ENCODE peak calls at places on chromosome 11, in six cellular contexts. H is transverse colon, D is ovary, K is A549, F is K562, T is SK-N-SH. W is an unnamed sample.

GRCh38 chr11:88016392-88017020 is 158.7 kb downstream of the RAB38 start:
- DNase-seq in H (peak), D (peak), K (peak), F (peak), T (peak), W (peak)

GRCh38 chr11:111734383-111735261 is 31.6 kb downstream of the PPP2R1B start:
- DNase-seq in H (no peak), D (peak), K (no peak), F (no peak), T (peak), W (no peak)

GRCh38 chr11:126968915-126969314 is 31.7 kb downstream of the KIRREL3 start:
- DNase-seq in H (no peak), D (no peak), K (no peak), F (peak), T (no peak), W (no peak)

GRCh38 chr11:4639931-4640330 is 2.7 kb downstream of the OR51D1 start:
- DNase-seq in H (no peak), D (no peak), K (no peak), F (no peak), T (no peak), W (no peak)

GRCh38 chr11:58193403-58193802 is 4.5 kb downstream of the OR9Q2 start:
- DNase-seq in H (no peak), D (no peak), K (no peak), F (no peak), T (no peak), W (no peak)

GRCh38 chr11:123654566-123655081 is at the start of gene SCN3B:
- DNase-seq in H (peak), D (peak), K (peak), F (peak), T (peak), W (peak)

GRCh38 chr11:10498022-10498400 is 42.9 kb downstream of the AMPD3 start:
- DNase-seq in H (no peak), D (no peak), K (no peak), F (no peak), T (no peak), W (no peak)

GRCh38 chr11:44564198-44564597 is 1.3 kb upstream of the CD82 start:
- DNase-seq in H (peak), D (peak), K (no peak), F (no peak), T (no peak), W (peak)

GRCh38 chr11:65429724-65430405 is 7.3 kb downstream of the NEAT1 start:
- DNase-seq in H (peak), D (peak), K (no peak), F (peak), T (no peak), W (peak)

GRCh38 chr11:115324569-115325432 is 179.4 kb downstream of the CADM1 start:
- DNase-seq in H (peak), D (no peak), K (peak), F (peak), T (peak), W (peak)

GRCh38 chr11:75946531-75947530 is 131.8 kb downstream of the UVRAG start:
- DNase-seq in H (no peak), D (no peak), K (no peak), F (peak), T (no peak), W (no peak)

GRCh38 chr11:124900464-124900863 is 2.8 kb upstream of the ROBO4 start:
- DNase-seq in H (no peak), D (peak), K (peak), F (no peak), T (peak), W (no peak)

DNA sequence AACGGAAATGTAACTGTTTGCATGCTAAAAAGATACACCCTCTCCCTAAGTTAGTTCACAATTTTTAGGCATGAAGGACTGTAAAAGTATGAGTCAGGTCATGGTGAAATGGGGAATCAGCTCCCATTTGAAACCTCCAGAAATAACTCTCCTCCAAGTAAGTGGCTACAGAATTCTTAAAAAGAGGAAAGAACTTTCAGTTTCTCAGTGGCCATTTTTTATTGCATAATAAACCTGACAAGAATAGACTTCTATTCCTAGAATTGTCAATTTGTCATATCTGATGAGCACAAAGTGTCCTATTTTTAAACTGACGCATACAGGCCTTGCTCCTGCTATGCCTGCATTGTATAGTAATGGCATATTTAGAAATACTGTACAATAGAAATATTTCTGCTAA is 612.2 kb downstream of the CNTN5 start:
- DNase-seq in H (no peak), D (no peak), K (no peak), F (no peak), T (no peak), W (no peak)
- TF ChIP-seq EP300 in H (no peak), D (no peak), K (no peak), F (no peak), T (no peak), W (no peak)

GRCh38 chr11:2998073-2998850 is 6.1 kb upstream of the NAP1L4 start:
- DNase-seq in H (peak), D (peak), K (no peak), F (peak), T (no peak), W (peak)
- TF ChIP-seq EP300 in H (no peak), D (no peak), K (no peak), F (no peak), T (no peak), W (no peak)

DNA sequence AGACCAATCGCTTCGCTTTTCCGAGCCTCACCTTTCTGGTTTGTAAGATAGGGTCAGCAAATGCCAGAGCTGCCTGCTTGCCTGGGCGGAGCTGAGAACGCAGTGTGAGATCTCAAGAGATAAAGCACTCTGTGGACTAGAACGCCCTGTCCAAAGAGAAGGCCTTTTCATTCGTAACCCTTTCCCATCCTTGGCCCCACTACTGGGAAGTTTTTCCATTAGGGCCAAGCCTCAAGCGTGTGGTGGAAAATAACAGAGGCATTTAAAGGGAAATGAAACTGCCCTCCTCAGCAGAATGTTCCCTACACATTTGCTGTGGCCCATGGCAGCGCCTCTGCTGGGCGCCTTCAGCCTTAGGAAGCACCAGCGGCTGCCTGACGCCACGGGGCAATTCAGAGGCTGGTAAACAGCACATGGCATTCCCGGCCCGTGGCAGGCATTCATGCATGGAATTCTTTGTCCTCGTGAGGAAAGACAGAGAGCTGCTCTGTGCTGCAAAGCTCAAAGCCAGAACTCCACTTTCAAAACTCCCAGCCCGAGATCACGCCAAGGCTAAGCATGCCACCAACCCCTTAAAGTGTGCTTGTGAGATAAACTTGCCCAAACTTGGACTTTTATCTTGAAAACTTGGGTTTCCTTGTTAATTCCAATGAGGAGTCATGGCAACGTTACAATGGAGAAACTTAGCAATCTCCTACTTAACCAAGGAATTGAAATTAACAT is 38.1 kb downstream of the AHNAK start:
- DNase-seq in H (peak), D (peak), K (peak), F (peak), T (peak), W (peak)
- TF ChIP-seq EP300 in H (peak), D (no peak), K (no peak), F (peak), T (no peak), W (no peak)

GRCh38 chr11:108497317-108498045 is 703 bp downstream of the POGLUT3 start:
- DNase-seq in H (peak), D (peak), K (peak), F (peak), T (peak), W (peak)
- TF ChIP-seq EP300 in H (peak), D (peak), K (no peak), F (peak), T (peak), W (no peak)

GRCh38 chr11:12668166-12668565 is 6.1 kb upstream of the TEAD1 start:
- DNase-seq in H (no peak), D (no peak), K (no peak), F (no peak), T (no peak), W (no peak)
- TF ChIP-seq EP300 in H (no peak), D (no peak), K (no peak), F (no peak), T (no peak), W (no peak)

GRCh38 chr11:43035011-43035564 is 276.7 kb upstream of the API5 start:
- DNase-seq in H (no peak), D (no peak), K (no peak), F (no peak), T (no peak), W (no peak)
- TF ChIP-seq EP300 in H (no peak), D (no peak), K (no peak), F (no peak), T (no peak), W (no peak)

GRCh38 chr11:61372659-61373058 is 10.5 kb downstream of the TMEM138 start:
- DNase-seq in H (no peak), D (no peak), K (no peak), F (no peak), T (no peak), W (no peak)

GRCh38 chr11:61364012-61364396 is 1.8 kb downstream of the TMEM138 start:
- DNase-seq in H (no peak), D (no peak), K (no peak), F (no peak), T (no peak), W (no peak)

GRCh38 chr11:61370349-61371005 is 8.3 kb downstream of the TMEM138 start:
- DNase-seq in H (no peak), D (no peak), K (no peak), F (no peak), T (no peak), W (no peak)

GRCh38 chr11:61367406-61367805 is 5.2 kb downstream of the TMEM138 start:
- DNase-seq in H (no peak), D (no peak), K (no peak), F (peak), T (no peak), W (no peak)

DNA sequence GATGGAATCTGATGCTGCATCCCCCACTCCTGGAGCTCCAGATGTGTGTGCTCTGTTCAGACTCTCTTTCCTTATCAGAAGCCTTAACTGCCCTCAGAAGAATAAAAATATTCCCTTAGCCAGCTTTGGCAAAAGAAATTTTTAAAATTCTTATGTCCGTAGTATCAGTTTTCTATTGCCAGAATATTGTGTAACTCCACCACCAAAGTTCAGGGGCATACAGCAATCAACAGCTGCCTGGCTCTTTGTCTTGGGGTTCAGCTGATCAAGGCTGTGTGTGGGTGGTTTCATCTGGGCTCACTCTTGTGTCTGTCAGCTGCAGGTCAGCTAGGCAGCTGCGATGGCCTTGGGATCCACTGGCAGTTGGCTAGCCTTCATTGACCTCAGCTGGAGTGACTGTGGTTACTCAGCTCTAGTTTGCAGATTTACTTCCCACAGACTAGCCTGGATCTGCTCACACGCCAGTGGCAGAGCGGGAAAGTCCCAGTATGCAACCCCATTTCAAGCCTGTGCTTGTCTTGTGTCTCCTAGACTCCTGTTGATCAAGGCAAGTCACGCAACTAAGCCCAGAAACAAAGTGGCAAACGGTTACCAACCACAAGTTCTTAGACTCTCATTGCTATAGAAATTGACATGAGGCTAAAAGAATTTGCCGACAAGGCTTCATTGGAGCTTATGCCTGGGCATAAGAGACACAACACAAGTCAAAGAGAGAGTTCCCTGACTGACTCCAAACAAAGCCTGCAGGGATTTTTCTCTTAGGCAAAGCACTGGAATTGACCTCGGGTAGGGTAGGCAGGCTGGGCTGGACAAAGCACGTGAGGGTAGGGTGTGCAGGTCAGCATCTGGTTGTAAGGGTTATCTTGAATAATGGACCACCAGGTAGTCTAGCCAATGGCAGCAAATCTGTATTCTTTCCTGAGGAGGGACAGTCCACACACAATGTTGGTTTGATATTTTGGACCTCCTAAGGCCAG is 7.5 kb downstream of the TMEM138 start:
- DNase-seq in H (no peak), D (peak), K (no peak), F (no peak), T (no peak), W (no peak)
- TF ChIP-seq EP300 in H (no peak), D (no peak), K (no peak), F (no peak), T (no peak), W (no peak)

DNA sequence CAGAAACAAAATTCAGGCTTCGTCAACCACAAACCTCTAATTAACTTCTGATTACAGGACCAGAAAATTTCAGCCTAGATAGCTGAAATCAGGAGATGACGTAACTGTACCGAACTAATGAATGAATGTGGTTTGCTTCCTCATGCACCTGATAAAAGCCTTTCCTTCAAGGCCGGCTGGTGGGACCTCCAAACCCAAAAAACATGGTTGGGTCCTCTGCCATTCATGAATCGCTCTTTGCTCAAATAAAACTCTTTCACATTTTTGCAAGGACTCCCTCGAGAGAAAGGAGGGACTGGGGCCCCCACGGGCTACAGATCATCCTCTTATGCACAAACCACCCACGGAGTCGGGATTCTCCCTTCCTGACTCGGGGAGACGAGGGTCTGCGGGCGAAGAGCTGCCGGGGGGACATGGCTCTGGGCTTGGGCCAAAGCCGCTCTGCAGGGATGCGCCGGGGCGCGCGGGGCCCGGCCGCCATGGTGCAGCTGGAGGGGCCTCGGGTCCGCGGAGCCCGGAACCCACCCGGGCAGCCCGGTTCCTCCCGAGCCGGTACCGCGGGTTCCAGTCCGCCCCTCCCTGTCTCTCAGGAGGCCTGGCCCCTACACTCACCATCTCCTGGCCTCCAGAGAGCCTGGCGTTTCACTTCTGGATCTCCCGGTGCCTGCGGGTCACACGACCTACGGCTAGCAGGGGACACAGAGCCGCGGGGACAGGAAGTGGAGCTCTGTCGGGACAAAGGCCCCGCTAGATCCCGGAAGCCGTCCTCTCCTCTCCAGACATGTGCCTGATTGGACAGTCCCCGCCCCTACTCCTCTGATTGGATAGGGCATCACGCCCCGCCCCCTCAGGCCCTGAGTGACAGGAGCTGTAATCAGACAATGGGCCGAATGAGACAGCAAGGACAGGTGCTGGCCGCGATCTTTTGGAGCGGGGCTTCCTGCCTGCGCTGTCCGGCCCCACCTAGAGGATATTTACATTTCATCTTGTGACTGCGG is at the start of gene ZNF195:
- DNase-seq in H (peak), D (peak), K (peak), F (peak), T (peak), W (peak)
- TF ChIP-seq EP300 in H (no peak), D (no peak), K (no peak), F (peak), T (no peak), W (no peak)

DNA sequence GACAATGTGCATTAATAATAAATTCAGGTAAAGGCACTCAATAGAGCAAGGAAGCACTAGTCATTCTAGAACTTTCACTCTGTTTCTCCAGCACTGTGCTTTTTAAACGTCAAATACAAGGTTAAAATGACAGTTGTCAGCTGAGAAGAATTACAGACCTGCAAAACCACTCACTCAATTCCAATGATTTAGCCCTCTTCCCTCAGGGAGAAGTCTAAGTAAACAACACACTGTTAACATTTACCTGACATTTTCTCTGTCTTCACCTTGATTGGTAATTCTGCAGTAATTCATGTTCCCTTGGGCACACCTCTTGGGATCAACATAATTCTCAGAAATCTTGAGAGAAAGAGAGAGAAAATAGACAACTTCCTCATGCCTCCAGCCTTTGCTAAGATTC is 517.0 kb upstream of the FAT3 start:
- DNase-seq in H (no peak), D (no peak), K (no peak), F (no peak), T (no peak), W (no peak)
- TF ChIP-seq EP300 in H (no peak), D (no peak), K (no peak), F (no peak), T (no peak), W (no peak)

GRCh38 chr11:92249156-92249753 is 24.6 kb downstream of the FAT3 start:
- DNase-seq in H (no peak), D (no peak), K (no peak), F (no peak), T (no peak), W (no peak)
- TF ChIP-seq EP300 in H (no peak), D (no peak), K (no peak), F (no peak), T (no peak), W (no peak)